ENCODE peak calls at places on chromosomes 5 and 9, in six cellular contexts. One of them, this sample, is unnamed. For H3K36me3, the result is how much of the 10 kb centered on the place peaks cover.

GRCh38 chr5:127053049-127053448 is 20.3 kb downstream of the C5orf63 start:
- DNase-seq in vagina: no peak
- DNase-seq in sigmoid colon: no peak
- DNase-seq in transverse colon: no peak
- DNase-seq in GM23338: no peak
- DNase-seq in HCT116: no peak
- DNase-seq in this sample: no peak

GRCh38 chr9:123225374-123225813 is 43.0 kb downstream of the STRBP start:
- DNase-seq in vagina: no peak
- DNase-seq in sigmoid colon: no peak
- DNase-seq in transverse colon: peak
- DNase-seq in GM23338: peak
- DNase-seq in HCT116: peak
- DNase-seq in this sample: no peak

GRCh38 chr9:8558176-8558575 is 758.6 kb upstream of the DMAC1 start:
- DNase-seq in vagina: no peak
- DNase-seq in sigmoid colon: no peak
- DNase-seq in transverse colon: no peak
- DNase-seq in GM23338: no peak
- DNase-seq in HCT116: no peak
- DNase-seq in this sample: no peak

GRCh38 chr5:102223542-102224444 is 72.3 kb downstream of the SLCO4C1 start:
- DNase-seq in vagina: no peak
- DNase-seq in sigmoid colon: no peak
- DNase-seq in transverse colon: no peak
- DNase-seq in GM23338: peak
- DNase-seq in HCT116: peak
- DNase-seq in this sample: no peak

GRCh38 chr5:14337603-14338002 is 194.5 kb downstream of the TRIO start:
- DNase-seq in vagina: no peak
- DNase-seq in sigmoid colon: no peak
- DNase-seq in transverse colon: no peak
- DNase-seq in GM23338: no peak
- DNase-seq in HCT116: no peak
- DNase-seq in this sample: no peak

GRCh38 chr9:105502276-105502675 is 54.4 kb downstream of the FSD1L start:
- DNase-seq in vagina: no peak
- DNase-seq in sigmoid colon: no peak
- DNase-seq in transverse colon: no peak
- DNase-seq in GM23338: no peak
- DNase-seq in HCT116: no peak
- DNase-seq in this sample: no peak

GRCh38 chr9:3658964-3659363 is 133.2 kb upstream of the RFX3 start:
- DNase-seq in vagina: no peak
- DNase-seq in sigmoid colon: no peak
- DNase-seq in transverse colon: no peak
- DNase-seq in GM23338: no peak
- DNase-seq in HCT116: no peak
- DNase-seq in this sample: no peak

GRCh38 chr9:138049779-138050471 is 172.3 kb downstream of the CACNA1B start:
- DNase-seq in vagina: no peak
- DNase-seq in sigmoid colon: peak
- DNase-seq in transverse colon: no peak
- DNase-seq in GM23338: no peak
- DNase-seq in HCT116: no peak
- DNase-seq in this sample: peak

GRCh38 chr5:148730272-148730954 is 76.1 kb upstream of the HTR4 start:
- DNase-seq in vagina: no peak
- DNase-seq in sigmoid colon: no peak
- DNase-seq in transverse colon: no peak
- DNase-seq in GM23338: no peak
- DNase-seq in HCT116: no peak
- DNase-seq in this sample: no peak

GRCh38 chr9:85536514-85536913 is 205.2 kb downstream of the AGTPBP1 start:
- DNase-seq in vagina: no peak
- DNase-seq in sigmoid colon: no peak
- DNase-seq in transverse colon: no peak
- DNase-seq in GM23338: no peak
- DNase-seq in HCT116: no peak
- DNase-seq in this sample: no peak

GRCh38 chr5:95222836-95223235 is 62.1 kb downstream of the MCTP1 start:
- DNase-seq in vagina: no peak
- DNase-seq in sigmoid colon: no peak
- DNase-seq in transverse colon: no peak
- DNase-seq in GM23338: no peak
- DNase-seq in HCT116: no peak
- DNase-seq in this sample: no peak

GRCh38 chr9:94472766-94473165 is 82.1 kb upstream of the PCAT7 start:
- DNase-seq in vagina: no peak
- DNase-seq in sigmoid colon: no peak
- DNase-seq in transverse colon: no peak
- DNase-seq in GM23338: no peak
- DNase-seq in HCT116: no peak
- DNase-seq in this sample: no peak

GRCh38 chr9:121876658-121877271 is 216.3 kb downstream of the TTLL11 start:
- DNase-seq in vagina: no peak
- DNase-seq in sigmoid colon: no peak
- DNase-seq in transverse colon: no peak
- DNase-seq in GM23338: no peak
- DNase-seq in HCT116: no peak
- DNase-seq in this sample: no peak

GRCh38 chr9:90508940-90509339 is 133.7 kb downstream of the DIRAS2 start:
- DNase-seq in vagina: no peak
- DNase-seq in sigmoid colon: no peak
- DNase-seq in transverse colon: no peak
- DNase-seq in GM23338: no peak
- DNase-seq in HCT116: no peak
- DNase-seq in this sample: no peak

GRCh38 chr9:122213589-122214413 is 15.0 kb downstream of the LHX6 start:
- DNase-seq in vagina: no peak
- DNase-seq in sigmoid colon: peak
- DNase-seq in transverse colon: peak
- DNase-seq in GM23338: peak
- DNase-seq in HCT116: peak
- DNase-seq in this sample: peak

GRCh38 chr5:95358320-95358719 is 32.8 kb upstream of the FAM81B start:
- DNase-seq in vagina: no peak
- DNase-seq in sigmoid colon: no peak
- DNase-seq in transverse colon: no peak
- DNase-seq in GM23338: no peak
- DNase-seq in HCT116: no peak
- DNase-seq in this sample: no peak

GRCh38 chr9:104326912-104327311 is 177.2 kb upstream of the OR13F1 start:
- DNase-seq in vagina: no peak
- DNase-seq in sigmoid colon: no peak
- DNase-seq in transverse colon: no peak
- DNase-seq in GM23338: no peak
- DNase-seq in HCT116: no peak
- DNase-seq in this sample: no peak

GRCh38 chr5:36653046-36653445 is 46.6 kb downstream of the SLC1A3 start:
- DNase-seq in vagina: no peak
- DNase-seq in sigmoid colon: no peak
- DNase-seq in transverse colon: no peak
- DNase-seq in GM23338: no peak
- DNase-seq in HCT116: no peak
- DNase-seq in this sample: no peak

GRCh38 chr5:78005021-78005785 is 229.1 kb upstream of the TBCA start:
- DNase-seq in vagina: no peak
- DNase-seq in sigmoid colon: no peak
- DNase-seq in transverse colon: no peak
- DNase-seq in GM23338: no peak
- DNase-seq in HCT116: no peak
- DNase-seq in this sample: no peak

GRCh38 chr5:132228241-132229035 is 785 bp upstream of the P4HA2 start:
- DNase-seq in vagina: peak
- DNase-seq in sigmoid colon: peak
- DNase-seq in transverse colon: peak
- DNase-seq in GM23338: peak
- DNase-seq in HCT116: no peak
- DNase-seq in this sample: no peak

GRCh38 chr5:132225165-132226032 is 2.3 kb downstream of the P4HA2 start:
- DNase-seq in vagina: peak
- DNase-seq in sigmoid colon: peak
- DNase-seq in transverse colon: peak
- DNase-seq in GM23338: no peak
- DNase-seq in HCT116: no peak
- DNase-seq in this sample: peak

GRCh38 chr5:132227485-132228240 is at the start of gene P4HA2:
- DNase-seq in vagina: peak
- DNase-seq in sigmoid colon: peak
- DNase-seq in transverse colon: peak
- DNase-seq in GM23338: peak
- DNase-seq in HCT116: peak
- DNase-seq in this sample: peak

GRCh38 chr5:132227235-132227484 is 493 bp downstream of the P4HA2 start:
- DNase-seq in vagina: peak
- DNase-seq in sigmoid colon: no peak
- DNase-seq in transverse colon: no peak
- DNase-seq in GM23338: no peak
- DNase-seq in HCT116: no peak
- DNase-seq in this sample: no peak

GRCh38 chr5:132226516-132227234 is 978 bp downstream of the P4HA2 start:
- DNase-seq in vagina: peak
- DNase-seq in sigmoid colon: peak
- DNase-seq in transverse colon: peak
- DNase-seq in GM23338: peak
- DNase-seq in HCT116: no peak
- DNase-seq in this sample: peak
- H3K4me3 ChIP-seq in vagina: peak
- H3K4me3 ChIP-seq in sigmoid colon: peak
- H3K4me3 ChIP-seq in transverse colon: peak
- H3K4me3 ChIP-seq in GM23338: peak
- H3K4me3 ChIP-seq in HCT116: peak
- H3K4me3 ChIP-seq in this sample: peak

GRCh38 chr5:1325191-1325741 is 19.6 kb downstream of the CLPTM1L start:
- DNase-seq in vagina: no peak
- DNase-seq in sigmoid colon: peak
- DNase-seq in transverse colon: no peak
- DNase-seq in GM23338: no peak
- DNase-seq in HCT116: no peak
- DNase-seq in this sample: no peak

GRCh38 chr5:1324301-1324700 is 20.6 kb downstream of the CLPTM1L start:
- DNase-seq in vagina: no peak
- DNase-seq in sigmoid colon: peak
- DNase-seq in transverse colon: no peak
- DNase-seq in GM23338: no peak
- DNase-seq in HCT116: no peak
- DNase-seq in this sample: no peak

GRCh38 chr5:1325870-1326546 is 18.9 kb downstream of the CLPTM1L start:
- DNase-seq in vagina: no peak
- DNase-seq in sigmoid colon: peak
- DNase-seq in transverse colon: no peak
- DNase-seq in GM23338: no peak
- DNase-seq in HCT116: no peak
- DNase-seq in this sample: no peak

GRCh38 chr5:1323803-1324173 is 21.1 kb downstream of the CLPTM1L start:
- DNase-seq in vagina: no peak
- DNase-seq in sigmoid colon: peak
- DNase-seq in transverse colon: no peak
- DNase-seq in GM23338: no peak
- DNase-seq in HCT116: no peak
- DNase-seq in this sample: no peak

GRCh38 chr5:1324719-1325190 is 20.1 kb downstream of the CLPTM1L start:
- DNase-seq in vagina: no peak
- DNase-seq in sigmoid colon: peak
- DNase-seq in transverse colon: no peak
- DNase-seq in GM23338: peak
- DNase-seq in HCT116: no peak
- DNase-seq in this sample: no peak
- H3K36me3 ChIP-seq in vagina: half or more
- H3K36me3 ChIP-seq in sigmoid colon: half or more
- H3K36me3 ChIP-seq in transverse colon: half or more
- H3K36me3 ChIP-seq in GM23338: under half
- H3K36me3 ChIP-seq in HCT116: under half
- H3K36me3 ChIP-seq in this sample: half or more

GRCh38 chr9:108687360-108687981 is 168.3 kb downstream of the ACTL7B start:
- DNase-seq in vagina: peak
- DNase-seq in sigmoid colon: no peak
- DNase-seq in transverse colon: no peak
- DNase-seq in GM23338: peak
- DNase-seq in HCT116: no peak
- DNase-seq in this sample: no peak
- TF ChIP-seq POLR2AphosphoS5 in vagina: no peak
- TF ChIP-seq POLR2AphosphoS5 in sigmoid colon: no peak
- TF ChIP-seq POLR2AphosphoS5 in transverse colon: no peak
- TF ChIP-seq POLR2AphosphoS5 in GM23338: no peak
- TF ChIP-seq POLR2AphosphoS5 in HCT116: no peak
- TF ChIP-seq POLR2AphosphoS5 in this sample: no peak

GRCh38 chr5:140295414-140295813 is 7.5 kb downstream of the PFDN1 start:
- DNase-seq in vagina: no peak
- DNase-seq in sigmoid colon: peak
- DNase-seq in transverse colon: peak
- DNase-seq in GM23338: no peak
- DNase-seq in HCT116: no peak
- DNase-seq in this sample: peak

GRCh38 chr5:140292212-140293040 is 10.5 kb downstream of the PFDN1 start:
- DNase-seq in vagina: no peak
- DNase-seq in sigmoid colon: no peak
- DNase-seq in transverse colon: no peak
- DNase-seq in GM23338: no peak
- DNase-seq in HCT116: no peak
- DNase-seq in this sample: no peak

GRCh38 chr5:140296289-140296688 is 6.6 kb downstream of the PFDN1 start:
- DNase-seq in vagina: no peak
- DNase-seq in sigmoid colon: no peak
- DNase-seq in transverse colon: no peak
- DNase-seq in GM23338: no peak
- DNase-seq in HCT116: no peak
- DNase-seq in this sample: no peak

GRCh38 chr5:140294753-140295152 is 8.1 kb downstream of the PFDN1 start:
- DNase-seq in vagina: no peak
- DNase-seq in sigmoid colon: no peak
- DNase-seq in transverse colon: no peak
- DNase-seq in GM23338: no peak
- DNase-seq in HCT116: no peak
- DNase-seq in this sample: no peak

DNA sequence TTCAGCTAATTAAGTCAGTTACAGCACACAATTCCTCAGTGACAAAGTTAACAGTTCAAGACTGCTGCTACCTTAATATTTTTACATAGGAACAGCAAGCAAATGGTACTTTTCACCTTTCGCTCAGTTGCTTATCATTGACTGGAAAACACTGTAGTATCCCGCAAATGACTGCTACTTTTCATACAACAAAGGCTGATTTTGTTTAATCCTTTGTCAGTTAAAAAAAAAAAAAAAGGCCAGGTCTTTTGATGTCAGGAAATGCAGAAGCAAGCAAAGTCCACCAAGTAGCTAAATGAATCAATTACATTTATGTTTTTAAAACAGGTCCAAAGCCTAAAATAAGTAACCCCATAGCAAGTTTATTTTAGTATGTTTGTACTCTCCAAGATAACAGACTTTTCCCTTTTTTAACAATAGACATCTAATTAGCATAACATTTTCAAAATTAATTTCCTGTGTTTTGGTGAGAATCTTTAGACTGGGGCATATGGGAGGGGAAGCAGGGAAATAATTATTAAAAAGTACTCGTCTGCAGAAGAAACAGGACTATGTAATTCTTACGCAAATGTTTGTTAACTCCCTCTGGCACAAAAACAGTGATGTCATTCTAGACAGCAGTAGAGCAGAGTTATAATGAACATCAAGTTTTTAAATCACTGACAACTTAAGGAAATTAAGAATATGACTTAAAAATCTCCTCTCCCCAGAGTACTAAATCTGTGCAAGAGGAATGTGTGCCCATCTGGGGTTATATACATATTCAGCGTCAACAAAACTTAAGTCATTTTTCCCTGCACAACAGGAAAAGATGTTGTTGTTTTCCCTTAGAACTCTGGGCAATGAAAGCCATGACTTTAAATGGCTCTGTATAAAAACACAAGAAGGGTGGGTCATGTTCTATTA is 9.6 kb downstream of the PFDN1 start:
- DNase-seq in vagina: no peak
- DNase-seq in sigmoid colon: no peak
- DNase-seq in transverse colon: no peak
- DNase-seq in GM23338: no peak
- DNase-seq in HCT116: no peak
- DNase-seq in this sample: no peak
- H3K4me3 ChIP-seq in vagina: no peak
- H3K4me3 ChIP-seq in sigmoid colon: no peak
- H3K4me3 ChIP-seq in transverse colon: no peak
- H3K4me3 ChIP-seq in GM23338: no peak
- H3K4me3 ChIP-seq in HCT116: no peak
- H3K4me3 ChIP-seq in this sample: no peak

This sample was measured in stomach.